ENCODE peak calls at places on chromosomes 13 and 19, in seven cellular contexts. One of them, this sample, is unnamed.

GRCh38 chr13:45737571-45738002 is 35.5 kb downstream of the CBY2 start:
- DNase-seq in WTC11: peak
- DNase-seq in NCI-H1092 treated with DMSO at 0.1 percent for 48 hours: no peak
- DNase-seq in cardiac muscle cell: no peak
- DNase-seq in T-helper 9 cell: no peak
- DNase-seq in GDM1: no peak
- DNase-seq in foreskin keratinocyte: no peak
- DNase-seq in this sample: no peak

GRCh38 chr19:47110521-47111080 is 3.0 kb downstream of the ZC3H4 start:
- DNase-seq in NCI-H1092 treated with DMSO at 0.1 percent for 48 hours: no peak
- DNase-seq in WTC11: no peak
- DNase-seq in foreskin keratinocyte: no peak
- DNase-seq in T-helper 9 cell: peak
- DNase-seq in cardiac muscle cell: no peak
- DNase-seq in GDM1: no peak
- DNase-seq in this sample: no peak

GRCh38 chr13:21079761-21080730 is 18.7 kb upstream of the LATS2 start:
- DNase-seq in T-helper 9 cell: no peak
- DNase-seq in GDM1: no peak
- DNase-seq in foreskin keratinocyte: peak
- DNase-seq in WTC11: no peak
- DNase-seq in NCI-H1092 treated with DMSO at 0.1 percent for 48 hours: no peak
- DNase-seq in cardiac muscle cell: no peak
- DNase-seq in this sample: no peak

GRCh38 chr19:47323872-47324271 is 8.1 kb upstream of the C5AR2 start:
- DNase-seq in WTC11: no peak
- DNase-seq in T-helper 9 cell: no peak
- DNase-seq in foreskin keratinocyte: no peak
- DNase-seq in cardiac muscle cell: no peak
- DNase-seq in NCI-H1092 treated with DMSO at 0.1 percent for 48 hours: no peak
- DNase-seq in GDM1: no peak
- DNase-seq in this sample: no peak

GRCh38 chr19:13055213-13056051 is 47.2 kb downstream of the LYL1 start:
- DNase-seq in cardiac muscle cell: no peak
- DNase-seq in T-helper 9 cell: no peak
- DNase-seq in foreskin keratinocyte: no peak
- DNase-seq in NCI-H1092 treated with DMSO at 0.1 percent for 48 hours: no peak
- DNase-seq in GDM1: no peak
- DNase-seq in WTC11: peak
- DNase-seq in this sample: no peak

GRCh38 chr13:112326821-112327370 is 49.3 kb upstream of the SPACA7 start:
- DNase-seq in NCI-H1092 treated with DMSO at 0.1 percent for 48 hours: no peak
- DNase-seq in WTC11: no peak
- DNase-seq in GDM1: no peak
- DNase-seq in cardiac muscle cell: no peak
- DNase-seq in foreskin keratinocyte: no peak
- DNase-seq in T-helper 9 cell: no peak
- DNase-seq in this sample: no peak

GRCh38 chr19:52398091-52398461 is 427 bp downstream of the ZNF528 start:
- DNase-seq in NCI-H1092 treated with DMSO at 0.1 percent for 48 hours: no peak
- DNase-seq in WTC11: peak
- DNase-seq in T-helper 9 cell: no peak
- DNase-seq in cardiac muscle cell: peak
- DNase-seq in foreskin keratinocyte: no peak
- DNase-seq in GDM1: no peak
- DNase-seq in this sample: no peak

GRCh38 chr13:110713981-110714797 is 689 bp downstream of the ING1 start:
- DNase-seq in T-helper 9 cell: peak
- DNase-seq in GDM1: no peak
- DNase-seq in cardiac muscle cell: peak
- DNase-seq in foreskin keratinocyte: peak
- DNase-seq in NCI-H1092 treated with DMSO at 0.1 percent for 48 hours: peak
- DNase-seq in WTC11: peak
- DNase-seq in this sample: no peak

GRCh38 chr19:45423033-45423588 is 606 bp downstream of the ERCC1 start:
- DNase-seq in cardiac muscle cell: no peak
- DNase-seq in T-helper 9 cell: peak
- DNase-seq in NCI-H1092 treated with DMSO at 0.1 percent for 48 hours: no peak
- DNase-seq in WTC11: no peak
- DNase-seq in GDM1: no peak
- DNase-seq in foreskin keratinocyte: no peak
- DNase-seq in this sample: no peak

GRCh38 chr19:13102666-13103584 is at the start of gene LYL1:
- DNase-seq in cardiac muscle cell: peak
- DNase-seq in GDM1: peak
- DNase-seq in NCI-H1092 treated with DMSO at 0.1 percent for 48 hours: no peak
- DNase-seq in WTC11: peak
- DNase-seq in foreskin keratinocyte: no peak
- DNase-seq in T-helper 9 cell: no peak
- DNase-seq in this sample: peak

GRCh38 chr13:61414686-61415664 is 674 bp downstream of the PCDH20 start:
- DNase-seq in T-helper 9 cell: no peak
- DNase-seq in cardiac muscle cell: peak
- DNase-seq in foreskin keratinocyte: peak
- DNase-seq in WTC11: peak
- DNase-seq in NCI-H1092 treated with DMSO at 0.1 percent for 48 hours: peak
- DNase-seq in GDM1: no peak
- DNase-seq in this sample: peak

GRCh38 chr19:16031872-16032200 is 44.5 kb upstream of the TPM4 start:
- DNase-seq in GDM1: no peak
- DNase-seq in foreskin keratinocyte: no peak
- DNase-seq in T-helper 9 cell: no peak
- DNase-seq in NCI-H1092 treated with DMSO at 0.1 percent for 48 hours: no peak
- DNase-seq in cardiac muscle cell: no peak
- DNase-seq in WTC11: no peak
- DNase-seq in this sample: no peak

GRCh38 chr13:29589234-29589633 is 6.3 kb downstream of the SLC7A1 start:
- DNase-seq in WTC11: no peak
- DNase-seq in T-helper 9 cell: no peak
- DNase-seq in cardiac muscle cell: no peak
- DNase-seq in NCI-H1092 treated with DMSO at 0.1 percent for 48 hours: no peak
- DNase-seq in GDM1: no peak
- DNase-seq in foreskin keratinocyte: peak
- DNase-seq in this sample: no peak

GRCh38 chr19:35232912-35233311 is 4.4 kb upstream of the FAM187B start:
- DNase-seq in cardiac muscle cell: no peak
- DNase-seq in NCI-H1092 treated with DMSO at 0.1 percent for 48 hours: no peak
- DNase-seq in foreskin keratinocyte: no peak
- DNase-seq in GDM1: no peak
- DNase-seq in T-helper 9 cell: no peak
- DNase-seq in WTC11: no peak
- DNase-seq in this sample: no peak

GRCh38 chr13:45851171-45851889 is at the start of gene SIAH3:
- DNase-seq in GDM1: no peak
- DNase-seq in NCI-H1092 treated with DMSO at 0.1 percent for 48 hours: peak
- DNase-seq in T-helper 9 cell: no peak
- DNase-seq in foreskin keratinocyte: peak
- DNase-seq in cardiac muscle cell: peak
- DNase-seq in WTC11: peak
- DNase-seq in this sample: no peak

GRCh38 chr19:30691767-30692516 is 319.8 kb downstream of the ZNF536 start:
- DNase-seq in NCI-H1092 treated with DMSO at 0.1 percent for 48 hours: no peak
- DNase-seq in WTC11: no peak
- DNase-seq in GDM1: no peak
- DNase-seq in foreskin keratinocyte: no peak
- DNase-seq in T-helper 9 cell: no peak
- DNase-seq in cardiac muscle cell: no peak
- DNase-seq in this sample: no peak

GRCh38 chr19:46454244-46454643 is 17.1 kb downstream of the PNMA8A start:
- DNase-seq in GDM1: no peak
- DNase-seq in NCI-H1092 treated with DMSO at 0.1 percent for 48 hours: no peak
- DNase-seq in foreskin keratinocyte: no peak
- DNase-seq in WTC11: no peak
- DNase-seq in T-helper 9 cell: no peak
- DNase-seq in cardiac muscle cell: no peak
- DNase-seq in this sample: no peak

GRCh38 chr13:93309886-93310520 is 83.4 kb downstream of the GPC6 start:
- DNase-seq in NCI-H1092 treated with DMSO at 0.1 percent for 48 hours: no peak
- DNase-seq in foreskin keratinocyte: peak
- DNase-seq in T-helper 9 cell: no peak
- DNase-seq in cardiac muscle cell: peak
- DNase-seq in GDM1: no peak
- DNase-seq in WTC11: no peak
- DNase-seq in this sample: no peak

GRCh38 chr13:91719033-91719432 is 320.6 kb downstream of the GPC5 start:
- DNase-seq in GDM1: no peak
- DNase-seq in WTC11: no peak
- DNase-seq in NCI-H1092 treated with DMSO at 0.1 percent for 48 hours: peak
- DNase-seq in foreskin keratinocyte: peak
- DNase-seq in cardiac muscle cell: no peak
- DNase-seq in T-helper 9 cell: no peak
- DNase-seq in this sample: no peak

This sample was measured in KG1.